ENCODE peak calls at places on chromosomes 7 and 10, in nine cellular contexts. X, U, G, B, D, L, K, W and M are unnamed samples.

GRCh38 chr10:28400678-28401077 is 97.8 kb upstream of the MPP7 start:
- DNase-seq in B (no peak), U (no peak), L (no peak), W (no peak), G (no peak), D (no peak), X (no peak), K (no peak), M (no peak)

GRCh38 chr7:142669074-142669654 is 80.1 kb upstream of the PRSS1 start:
- DNase-seq in L (no peak), W (no peak), G (no peak), U (no peak), X (no peak), K (no peak), D (no peak), B (no peak), M (no peak)

GRCh38 chr7:99021941-99022560 is 121.9 kb downstream of the SMURF1 start:
- DNase-seq in B (no peak), G (no peak), X (no peak), L (no peak), U (no peak), W (no peak), K (no peak), D (no peak), M (no peak)

GRCh38 chr7:123260428-123260960 is 60.7 kb upstream of the SLC13A1 start:
- DNase-seq in G (no peak), W (no peak), B (no peak), X (no peak), L (no peak), U (no peak), K (no peak), D (no peak), M (no peak)

GRCh38 chr7:1758417-1758858 is 88.4 kb downstream of the ELFN1 start:
- DNase-seq in K (no peak), G (peak), L (no peak), D (no peak), W (no peak), X (peak), U (no peak), B (no peak), M (no peak)

GRCh38 chr7:128174391-128174790 is 66.7 kb upstream of the LEP start:
- DNase-seq in U (no peak), X (no peak), D (no peak), L (no peak), G (no peak), B (no peak), K (no peak), W (no peak), M (no peak)

GRCh38 chr7:69412331-69413146 is 185.7 kb upstream of the AUTS2 start:
- DNase-seq in W (no peak), U (peak), X (peak), G (peak), L (no peak), B (no peak), D (no peak), K (no peak), M (peak)

GRCh38 chr7:44325181-44325671 is at the start of gene CAMK2B:
- DNase-seq in U (no peak), L (no peak), G (no peak), B (no peak), W (no peak), K (no peak), D (no peak), X (no peak), M (no peak)

GRCh38 chr7:32072397-32072796 is 2.2 kb upstream of the PDE1C start:
- DNase-seq in W (no peak), G (no peak), U (no peak), X (no peak), L (no peak), B (no peak), K (no peak), D (no peak), M (no peak)

GRCh38 chr7:85600425-85600824 is 413.6 kb upstream of the SEMA3D start:
- DNase-seq in D (no peak), G (no peak), W (no peak), B (no peak), U (no peak), L (no peak), X (no peak), K (no peak), M (no peak)

GRCh38 chr10:76311752-76312699 is 880.6 kb downstream of the LRMDA start:
- DNase-seq in W (no peak), G (no peak), D (no peak), L (no peak), X (no peak), K (no peak), U (no peak), B (no peak), M (peak)

GRCh38 chr7:36575832-36576231 is 148.5 kb downstream of the AOAH start:
- DNase-seq in K (no peak), X (no peak), U (no peak), B (no peak), W (no peak), L (no peak), D (no peak), G (no peak), M (no peak)

GRCh38 chr10:91626936-91627335 is 5.9 kb downstream of the PPP1R3C start:
- DNase-seq in B (no peak), D (no peak), X (no peak), W (no peak), K (no peak), L (no peak), G (no peak), U (no peak), M (no peak)

GRCh38 chr10:120996456-120997053 is 145.4 kb downstream of the WDR11 start:
- DNase-seq in G (no peak), L (no peak), B (no peak), X (no peak), W (no peak), K (no peak), U (no peak), D (no peak), M (no peak)

GRCh38 chr10:1208376-1209311 is 152.5 kb downstream of the WDR37 start:
- DNase-seq in U (no peak), D (no peak), W (no peak), L (no peak), X (no peak), B (no peak), K (no peak), G (no peak), M (no peak)

GRCh38 chr7:43888983-43889945 is 17.1 kb downstream of the URGCP start:
- DNase-seq in L (no peak), K (no peak), D (no peak), W (no peak), G (no peak), B (no peak), U (no peak), X (no peak), M (no peak)

GRCh38 chr10:1754506-1755177 is 17.3 kb upstream of the ADARB2 start:
- DNase-seq in D (no peak), B (no peak), L (peak), G (no peak), K (peak), W (no peak), X (no peak), U (peak), M (no peak)

GRCh38 chr10:112721080-112721698 is 228.9 kb upstream of the TCF7L2 start:
- DNase-seq in W (no peak), K (peak), L (no peak), G (no peak), D (no peak), U (no peak), X (peak), B (no peak), M (peak)

GRCh38 chr7:37142943-37143342 is 305.7 kb downstream of the ELMO1 start:
- DNase-seq in L (no peak), U (no peak), G (no peak), W (no peak), X (no peak), B (no peak), K (no peak), D (no peak), M (no peak)

GRCh38 chr10:70828923-70829322 is 13.2 kb downstream of the SGPL1 start:
- DNase-seq in U (no peak), W (no peak), L (no peak), G (no peak), X (no peak), K (no peak), D (no peak), B (no peak), M (no peak)

GRCh38 chr7:25830986-25831558 is 320.9 kb upstream of the NFE2L3 start:
- DNase-seq in U (no peak), G (no peak), L (no peak), B (no peak), X (no peak), D (no peak), W (peak), K (no peak), M (no peak)

GRCh38 chr10:35928017-35928619 is 286.0 kb upstream of the FZD8 start:
- DNase-seq in U (no peak), K (no peak), B (no peak), G (no peak), L (no peak), X (no peak), D (no peak), W (no peak), M (no peak)

GRCh38 chr7:30087371-30087770 is 47.4 kb upstream of the MTURN start:
- DNase-seq in W (no peak), L (no peak), G (no peak), U (no peak), B (no peak), K (no peak), X (no peak), D (no peak), M (peak)

GRCh38 chr10:112981553-112981952 is 31.5 kb downstream of the TCF7L2 start:
- DNase-seq in U (no peak), G (no peak), K (no peak), D (peak), L (no peak), W (no peak), B (no peak), X (no peak), M (peak)

GRCh38 chr7:151086802-151087246 is 549 bp downstream of the AGAP3 start:
- DNase-seq in X (no peak), K (no peak), U (no peak), D (no peak), B (no peak), W (no peak), G (no peak), L (peak), M (no peak)

GRCh38 chr7:129748710-129749109 is 137.2 kb downstream of the NRF1 start:
- DNase-seq in D (no peak), W (no peak), B (no peak), X (no peak), U (no peak), K (no peak), G (no peak), L (no peak), M (no peak)

GRCh38 chr10:21675157-21675796 is 141.2 kb downstream of the MLLT10 start:
- DNase-seq in X (peak), G (no peak), L (no peak), K (no peak), W (no peak), U (no peak), D (no peak), B (peak), M (no peak)

GRCh38 chr10:3467052-3467906 is 294.7 kb upstream of the PITRM1 start:
- DNase-seq in D (no peak), W (peak), X (peak), U (no peak), G (peak), K (no peak), B (no peak), L (no peak), M (no peak)

GRCh38 chr10:96470108-96470743 is 43.5 kb downstream of the TLL2 start:
- DNase-seq in L (no peak), G (no peak), W (no peak), X (peak), U (peak), B (peak), K (peak), D (peak), M (peak)

GRCh38 chr10:14653271-14654161 is 121.2 kb downstream of the FAM107B start:
- DNase-seq in B (no peak), D (no peak), U (no peak), L (no peak), G (no peak), W (peak), K (no peak), X (peak), M (no peak)

GRCh38 chr10:60573342-60573741 is 183.7 kb upstream of the ANK3 start:
- DNase-seq in K (no peak), U (peak), G (no peak), L (no peak), B (no peak), W (no peak), X (no peak), D (no peak), M (no peak)

GRCh38 chr10:57221674-57222073 is 860.6 kb upstream of the ZWINT start:
- DNase-seq in B (no peak), W (no peak), K (no peak), U (no peak), D (no peak), L (no peak), X (no peak), G (no peak), M (no peak)